ENCODE peak calls at places on chromosomes 13 and 19, in six cellular contexts. M is SW 1271; S is activated naive CD4-positive, alpha-beta T cell treated with anti-CD3 and anti-CD28 coated beads for 36 hours; N is right cardiac atrium; W is dorsolateral prefrontal cortex; Z is NCI-H1092 treated with DMSO at 0.1 percent for 48 hours. R is an unnamed sample.

GRCh38 chr13:48505597-48506091 is 27.2 kb downstream of the RCBTB2 start:
- DNase-seq in M (no peak), S (peak), N (no peak), W (no peak), Z (peak), R (no peak)

GRCh38 chr13:77698211-77699058 is 948 bp downstream of the SLAIN1 start:
- DNase-seq in M (peak), S (peak), N (peak), W (peak), Z (peak), R (peak)

GRCh38 chr19:57583521-57584416 is at the start of gene ZIK1:
- DNase-seq in M (no peak), S (peak), N (peak), W (peak), Z (peak), R (peak)

GRCh38 chr13:80040219-80040976 is 300.5 kb downstream of the SPRY2 start:
- DNase-seq in M (peak), S (no peak), N (no peak), W (no peak), Z (no peak), R (peak)

GRCh38 chr19:45995715-45996385 is 583 bp downstream of the CCDC61 start:
- DNase-seq in M (no peak), S (no peak), N (no peak), W (no peak), Z (no peak), R (no peak)

GRCh38 chr13:36675213-36675536 is 1.4 kb downstream of the SERTM1 start:
- DNase-seq in M (no peak), S (no peak), N (no peak), W (no peak), Z (no peak), R (no peak)

GRCh38 chr13:61874970-61875579 is 459.4 kb upstream of the PCDH20 start:
- DNase-seq in M (no peak), S (no peak), N (no peak), W (no peak), Z (no peak), R (no peak)

GRCh38 chr13:109204657-109205056 is 575.2 kb downstream of the MYO16 start:
- DNase-seq in M (no peak), S (no peak), N (no peak), W (no peak), Z (no peak), R (no peak)

GRCh38 chr13:77786888-77787287 is 89.4 kb downstream of the SLAIN1 start:
- DNase-seq in M (no peak), S (no peak), N (no peak), W (no peak), Z (no peak), R (no peak)

GRCh38 chr19:344625-345319 is at the start of gene MIER2:
- DNase-seq in M (peak), S (peak), N (peak), W (peak), Z (peak), R (peak)

GRCh38 chr13:28494861-28495585 is at the start of gene FLT1:
- DNase-seq in M (no peak), S (peak), N (peak), W (no peak), Z (peak), R (peak)

GRCh38 chr13:50208826-50209335 is 193.6 kb downstream of the KCNRG start:
- DNase-seq in M (no peak), S (peak), N (peak), W (no peak), Z (no peak), R (peak)

GRCh38 chr13:104086205-104086604 is 1020.0 kb upstream of the SLC10A2 start:
- DNase-seq in M (no peak), S (no peak), N (no peak), W (no peak), Z (no peak), R (no peak)

GRCh38 chr13:76936736-76937135 is 11.6 kb upstream of the ACOD1 start:
- DNase-seq in M (no peak), S (no peak), N (no peak), W (no peak), Z (no peak), R (no peak)

GRCh38 chr19:57227461-57227860 is 3.4 kb upstream of the AURKC start:
- DNase-seq in M (no peak), S (no peak), N (no peak), W (no peak), Z (no peak), R (no peak)

GRCh38 chr19:48961051-48961649 is 4.0 kb upstream of the FTL start:
- DNase-seq in M (no peak), S (no peak), N (no peak), W (no peak), Z (no peak), R (no peak)

GRCh38 chr19:29964171-29964570 is 22.1 kb downstream of the URI1 start:
- DNase-seq in M (no peak), S (no peak), N (no peak), W (no peak), Z (no peak), R (no peak)

GRCh38 chr13:75876371-75877050 is 240.4 kb downstream of the LMO7 start:
- DNase-seq in M (peak), S (peak), N (peak), W (peak), Z (peak), R (peak)

GRCh38 chr13:99542788-99543406 is 41.6 kb downstream of the TM9SF2 start:
- DNase-seq in M (no peak), S (peak), N (no peak), W (no peak), Z (no peak), R (no peak)

GRCh38 chr13:79423801-79424642 is 18.0 kb upstream of the RBM26 start:
- DNase-seq in M (peak), S (no peak), N (no peak), W (no peak), Z (peak), R (no peak)

GRCh38 chr13:27283906-27284523 is 13.4 kb downstream of the RASL11A start:
- DNase-seq in M (peak), S (peak), N (peak), W (peak), Z (peak), R (peak)

GRCh38 chr19:41936416-41936850 is 8.2 kb upstream of the ERFL start:
- DNase-seq in M (no peak), S (no peak), N (peak), W (no peak), Z (no peak), R (no peak)

R was measured in colonic mucosa.